ENCODE peak calls at places on chromosomes 6 and 20, in four cellular contexts. J is cardiac muscle cell, V is HT1080, B is AG08395. W is an unnamed sample.

GRCh38 chr6:71205336-71205956 is 83.2 kb upstream of the OGFRL1 start:
- DNase-seq in J (peak), V (peak), B (no peak), W (no peak)

GRCh38 chr20:38211200-38212097 is 46.4 kb upstream of the TGM2 start:
- DNase-seq in J (no peak), V (no peak), B (no peak), W (no peak)

GRCh38 chr20:43665466-43666176 is 1.3 kb upstream of the MYBL2 start:
- DNase-seq in J (no peak), V (no peak), B (no peak), W (no peak)

GRCh38 chr6:135092724-135093123 is 38.1 kb upstream of the HBS1L start:
- DNase-seq in J (no peak), V (no peak), B (no peak), W (no peak)

GRCh38 chr6:34370371-34370770 is 22.1 kb downstream of the NUDT3 start:
- DNase-seq in J (no peak), V (no peak), B (no peak), W (peak)

GRCh38 chr6:100381111-100381510 is 83.6 kb downstream of the SIM1 start:
- DNase-seq in J (peak), V (no peak), B (peak), W (no peak)

GRCh38 chr6:136548582-136549330 is 1.5 kb downstream of the MAP7 start:
- DNase-seq in J (no peak), V (no peak), B (no peak), W (no peak)

GRCh38 chr6:112013051-112013450 is 40.9 kb upstream of the CCN6 start:
- DNase-seq in J (no peak), V (no peak), B (no peak), W (no peak)

GRCh38 chr6:158399040-158399700 is 86.9 kb downstream of the TULP4 start:
- DNase-seq in J (no peak), V (no peak), B (no peak), W (no peak)

GRCh38 chr20:64041040-64041780 is 5.2 kb downstream of the C20orf204 start:
- DNase-seq in J (no peak), V (no peak), B (no peak), W (no peak)

GRCh38 chr6:110542311-110543024 is 66.1 kb upstream of the SLC22A16 start:
- DNase-seq in J (peak), V (no peak), B (peak), W (peak)

GRCh38 chr20:7608246-7608645 is 332.0 kb downstream of the HAO1 start:
- DNase-seq in J (peak), V (no peak), B (peak), W (no peak)

GRCh38 chr6:30894381-30894780 is 10.1 kb downstream of the DDR1 start:
- DNase-seq in J (no peak), V (no peak), B (no peak), W (no peak)

GRCh38 chr20:2742934-2743559 is 50.5 kb downstream of the EBF4 start:
- DNase-seq in J (peak), V (peak), B (peak), W (peak)

GRCh38 chr6:109480993-109481480 is 2.0 kb downstream of the ZBTB24 start:
- DNase-seq in J (no peak), V (no peak), B (no peak), W (no peak)

GRCh38 chr6:25054469-25054868 is 118.7 kb upstream of the RIPOR2 start:
- DNase-seq in J (peak), V (peak), B (peak), W (no peak)

GRCh38 chr6:7389162-7389450 is 436 bp downstream of the CAGE1 start:
- DNase-seq in J (peak), V (no peak), B (peak), W (no peak)

GRCh38 chr6:139912735-139913400 is 538.4 kb upstream of the CITED2 start:
- DNase-seq in J (no peak), V (no peak), B (no peak), W (no peak)

GRCh38 chr6:43945778-43946100 is 175.7 kb downstream of the VEGFA start:
- DNase-seq in J (no peak), V (peak), B (no peak), W (no peak)

GRCh38 chr6:11598687-11599086 is 61.1 kb downstream of the TMEM170B start:
- DNase-seq in J (no peak), V (no peak), B (no peak), W (no peak)

GRCh38 chr6:151729829-151730495 is 77.5 kb upstream of the ESR1 start:
- DNase-seq in J (no peak), V (no peak), B (no peak), W (no peak)

GRCh38 chr6:90121982-90122381 is 174.7 kb downstream of the BACH2 start:
- DNase-seq in J (no peak), V (peak), B (peak), W (no peak)

GRCh38 chr6:105705608-105706007 is 302.7 kb upstream of the PREP start:
- DNase-seq in J (no peak), V (no peak), B (no peak), W (no peak)

GRCh38 chr6:100464910-100465700 is at the start of gene SIM1:
- DNase-seq in J (peak), V (no peak), B (peak), W (no peak)

GRCh38 chr6:3165631-3166534 is 8.5 kb upstream of the TUBB2A start:
- DNase-seq in J (peak), V (peak), B (no peak), W (no peak)

GRCh38 chr20:48308232-48308781 is 519.5 kb downstream of the PREX1 start:
- DNase-seq in J (no peak), V (no peak), B (no peak), W (no peak)

GRCh38 chr20:64009811-64010387 is 26.1 kb upstream of the C20orf204 start:
- DNase-seq in J (no peak), V (no peak), B (no peak), W (no peak)

GRCh38 chr6:134551245-134551960 is 233.5 kb upstream of the SGK1 start:
- DNase-seq in J (peak), V (peak), B (peak), W (no peak)